ENCODE peak calls at places on chromosome 20, in five cellular contexts. I is endothelial cell; N is stimulated activated CD4-positive, alpha-beta T cell treated with anti-CD3 and anti-CD28 coated beads, Interleukin-1b, Interleukin-23, amount 100 ng/mL, for 4 hours; B is germinal center; U is OCI-M1. O is an unnamed sample.

GRCh38 chr20:58682656-58683055 is 9.9 kb upstream of the NPEPL1 start:
- DNase-seq in U (no peak), N (no peak), B (no peak), I (no peak), O (no peak)

GRCh38 chr20:20754758-20755157 is 42.3 kb upstream of the RALGAPA2 start:
- DNase-seq in U (peak; percentile 71), B (no peak), N (no peak), I (no peak), O (no peak)

GRCh38 chr20:17749979-17750721 is 50.4 kb downstream of the BANF2 start:
- DNase-seq in U (no peak), B (no peak), N (no peak), I (peak; percentile 49), O (no peak)

GRCh38 chr20:53884859-53885654 is 185.3 kb downstream of the BCAS1 start:
- DNase-seq in I (no peak), U (no peak), N (peak; percentile 36), B (no peak), O (no peak)

GRCh38 chr20:42844751-42845150 is 345.0 kb downstream of the PTPRT start:
- DNase-seq in N (no peak), U (no peak), I (no peak), B (no peak), O (no peak)

GRCh38 chr20:22245139-22245538 is 339.2 kb downstream of the FOXA2 start:
- DNase-seq in U (no peak), I (no peak), B (no peak), N (no peak), O (no peak)

GRCh38 chr20:60630609-60631008 is 621.5 kb upstream of the CDH4 start:
- DNase-seq in I (no peak), U (no peak), N (no peak), B (no peak), O (no peak)

GRCh38 chr20:37162674-37163073 is 16.5 kb upstream of the RPN2 start:
- DNase-seq in B (no peak), U (no peak), I (no peak), N (no peak), O (peak; percentile 14)

GRCh38 chr20:58149412-58150091 is 78.9 kb downstream of the ANKRD60 start:
- DNase-seq in I (no peak), N (no peak), U (no peak), B (no peak), O (no peak)

GRCh38 chr20:34240698-34241615 is at the start of gene ASIP:
- DNase-seq in B (peak; percentile 3), I (no peak), N (no peak), U (no peak), O (no peak)

GRCh38 chr20:46118481-46119020 is 437 bp downstream of the CD40 start:
- DNase-seq in I (peak; percentile 48), B (peak; percentile 57), U (no peak), N (no peak), O (no peak)

GRCh38 chr20:4730782-4731181 is 9.1 kb downstream of the PRND start:
- DNase-seq in B (no peak), I (peak; percentile 57), N (no peak), U (peak; percentile 54), O (no peak)

GRCh38 chr20:33685328-33686007 is 717 bp downstream of the E2F1 start:
- DNase-seq in I (no peak), B (peak; percentile 88), N (peak; percentile 64), U (peak; percentile 62), O (peak; percentile 86)

GRCh38 chr20:4151991-4152695 is 136.8 kb upstream of the RNF24 start:
- DNase-seq in U (peak; percentile 79), N (no peak), I (no peak), B (no peak), O (no peak)

GRCh38 chr20:12723811-12724210 is 285.0 kb upstream of the SPTLC3 start:
- DNase-seq in U (no peak), N (no peak), I (no peak), B (no peak), O (no peak)

GRCh38 chr20:10739575-10739974 is 65.8 kb upstream of the JAG1 start:
- DNase-seq in I (no peak), U (peak; percentile 48), N (no peak), B (no peak), O (no peak)

GRCh38 chr20:59566631-59567524 is 37.5 kb upstream of the PHACTR3 start:
- DNase-seq in N (no peak), I (no peak), B (no peak), U (no peak), O (no peak)

GRCh38 chr20:15705975-15706374 is 867.3 kb downstream of the KIF16B start:
- DNase-seq in I (no peak), B (no peak), U (no peak), N (no peak), O (no peak)

GRCh38 chr20:43191946-43192847 is 2.5 kb upstream of the PTPRT start:
- DNase-seq in N (no peak), I (peak; percentile 23), U (peak; percentile 24), B (peak; percentile 47), O (peak; percentile 5)

GRCh38 chr20:43092689-43093088 is 97.0 kb downstream of the PTPRT start:
- DNase-seq in I (no peak), N (no peak), B (no peak), U (no peak), O (no peak)